ENCODE peak calls at places on chromosomes 13 and 19, in seven cellular contexts. One of them, this sample, is unnamed.

GRCh38 chr19:30635026-30635985 is 263.1 kb downstream of the ZNF536 start:
- DNase-seq in HepG2: no peak
- DNase-seq in K562: no peak
- DNase-seq in upper lobe of left lung: no peak
- DNase-seq in SK-N-SH: no peak
- DNase-seq in stomach: no peak
- DNase-seq in sigmoid colon: no peak
- DNase-seq in this sample: no peak

GRCh38 chr19:36113895-36114762 is 546 bp downstream of the POLR2I start:
- DNase-seq in HepG2: no peak
- DNase-seq in K562: peak
- DNase-seq in upper lobe of left lung: peak
- DNase-seq in SK-N-SH: peak
- DNase-seq in stomach: peak
- DNase-seq in sigmoid colon: no peak
- DNase-seq in this sample: peak

GRCh38 chr13:82571653-82572052 is 1310.6 kb downstream of the SLITRK1 start:
- DNase-seq in HepG2: no peak
- DNase-seq in K562: no peak
- DNase-seq in upper lobe of left lung: no peak
- DNase-seq in SK-N-SH: no peak
- DNase-seq in stomach: no peak
- DNase-seq in sigmoid colon: no peak
- DNase-seq in this sample: no peak

GRCh38 chr13:75583101-75583500 is 33.5 kb downstream of the UCHL3 start:
- DNase-seq in HepG2: no peak
- DNase-seq in K562: no peak
- DNase-seq in upper lobe of left lung: no peak
- DNase-seq in SK-N-SH: no peak
- DNase-seq in stomach: no peak
- DNase-seq in sigmoid colon: no peak
- DNase-seq in this sample: no peak

GRCh38 chr19:39679056-39679790 is 23.5 kb downstream of the LGALS16 start:
- DNase-seq in HepG2: no peak
- DNase-seq in K562: no peak
- DNase-seq in upper lobe of left lung: no peak
- DNase-seq in SK-N-SH: no peak
- DNase-seq in stomach: no peak
- DNase-seq in sigmoid colon: no peak
- DNase-seq in this sample: no peak

GRCh38 chr13:111242585-111242984 is 77.9 kb upstream of the TEX29 start:
- DNase-seq in HepG2: no peak
- DNase-seq in K562: no peak
- DNase-seq in upper lobe of left lung: no peak
- DNase-seq in SK-N-SH: no peak
- DNase-seq in stomach: no peak
- DNase-seq in sigmoid colon: no peak
- DNase-seq in this sample: no peak

GRCh38 chr19:41745761-41746160 is 9.6 kb upstream of the CEACAM6 start:
- DNase-seq in HepG2: no peak
- DNase-seq in K562: no peak
- DNase-seq in upper lobe of left lung: no peak
- DNase-seq in SK-N-SH: no peak
- DNase-seq in stomach: no peak
- DNase-seq in sigmoid colon: no peak
- DNase-seq in this sample: no peak

GRCh38 chr19:39425744-39426143 is 10.0 kb downstream of the RPS16 start:
- DNase-seq in HepG2: no peak
- DNase-seq in K562: no peak
- DNase-seq in upper lobe of left lung: no peak
- DNase-seq in SK-N-SH: no peak
- DNase-seq in stomach: no peak
- DNase-seq in sigmoid colon: no peak
- DNase-seq in this sample: no peak

GRCh38 chr19:13794388-13794751 is 873 bp upstream of the ZSWIM4 start:
- DNase-seq in HepG2: no peak
- DNase-seq in K562: no peak
- DNase-seq in upper lobe of left lung: peak
- DNase-seq in SK-N-SH: no peak
- DNase-seq in stomach: peak
- DNase-seq in sigmoid colon: peak
- DNase-seq in this sample: peak

GRCh38 chr19:11658954-11659353 is 61.7 kb downstream of the ZNF627 start:
- DNase-seq in HepG2: no peak
- DNase-seq in K562: no peak
- DNase-seq in upper lobe of left lung: no peak
- DNase-seq in SK-N-SH: no peak
- DNase-seq in stomach: no peak
- DNase-seq in sigmoid colon: no peak
- DNase-seq in this sample: peak

GRCh38 chr19:13411899-13412298 is 94.4 kb downstream of the CACNA1A start:
- DNase-seq in HepG2: no peak
- DNase-seq in K562: no peak
- DNase-seq in upper lobe of left lung: no peak
- DNase-seq in SK-N-SH: no peak
- DNase-seq in stomach: no peak
- DNase-seq in sigmoid colon: no peak
- DNase-seq in this sample: no peak

GRCh38 chr13:27921421-27921960 is 1.7 kb downstream of the PDX1 start:
- DNase-seq in HepG2: no peak
- DNase-seq in K562: no peak
- DNase-seq in upper lobe of left lung: no peak
- DNase-seq in SK-N-SH: peak
- DNase-seq in stomach: no peak
- DNase-seq in sigmoid colon: no peak
- DNase-seq in this sample: no peak

GRCh38 chr13:102089177-102089576 is 312.7 kb downstream of the FGF14 start:
- DNase-seq in HepG2: no peak
- DNase-seq in K562: no peak
- DNase-seq in upper lobe of left lung: no peak
- DNase-seq in SK-N-SH: no peak
- DNase-seq in stomach: no peak
- DNase-seq in sigmoid colon: no peak
- DNase-seq in this sample: no peak

GRCh38 chr13:47420012-47420411 is 523.2 kb upstream of the HTR2A start:
- DNase-seq in HepG2: no peak
- DNase-seq in K562: no peak
- DNase-seq in upper lobe of left lung: no peak
- DNase-seq in SK-N-SH: no peak
- DNase-seq in stomach: no peak
- DNase-seq in sigmoid colon: no peak
- DNase-seq in this sample: no peak

DNA sequence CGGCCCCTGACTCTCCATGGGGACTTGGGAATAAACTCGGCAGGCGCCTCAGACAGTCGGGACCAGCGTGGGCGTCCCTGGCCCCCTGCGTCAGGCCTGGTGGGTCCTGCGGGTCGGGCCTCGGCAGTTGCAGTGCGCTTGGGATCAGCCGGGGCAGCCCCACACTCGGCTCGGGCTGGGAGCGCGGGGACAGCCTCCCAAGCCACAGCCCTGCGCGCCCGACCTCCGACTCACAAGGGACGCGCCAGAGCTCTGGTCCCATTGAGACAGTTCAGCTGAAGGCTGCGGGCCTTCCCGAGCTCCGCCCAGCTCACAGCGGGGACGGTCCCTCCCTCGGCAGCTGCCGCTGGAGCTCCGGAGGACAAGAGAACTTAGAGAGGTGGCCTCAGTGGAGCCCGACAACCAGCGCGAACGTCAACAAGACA is 45.7 kb upstream of the ZNF730 start:
- DNase-seq in HepG2: no peak
- DNase-seq in K562: no peak
- DNase-seq in upper lobe of left lung: peak
- DNase-seq in SK-N-SH: peak
- DNase-seq in stomach: no peak
- DNase-seq in sigmoid colon: peak
- DNase-seq in this sample: no peak
- TF ChIP-seq POLR2AphosphoS5 in HepG2: no peak
- TF ChIP-seq POLR2AphosphoS5 in K562: no peak
- TF ChIP-seq POLR2AphosphoS5 in upper lobe of left lung: no peak
- TF ChIP-seq POLR2AphosphoS5 in SK-N-SH: no peak
- TF ChIP-seq POLR2AphosphoS5 in stomach: no peak
- TF ChIP-seq POLR2AphosphoS5 in sigmoid colon: no peak
- TF ChIP-seq POLR2AphosphoS5 in this sample: no peak

GRCh38 chr19:4123615-4124568 is at the start of gene MAP2K2:
- DNase-seq in HepG2: peak
- DNase-seq in K562: peak
- DNase-seq in upper lobe of left lung: peak
- DNase-seq in SK-N-SH: peak
- DNase-seq in stomach: peak
- DNase-seq in sigmoid colon: peak
- DNase-seq in this sample: peak
- TF ChIP-seq EP300 in HepG2: no peak
- TF ChIP-seq EP300 in K562: no peak
- TF ChIP-seq EP300 in upper lobe of left lung: no peak
- TF ChIP-seq EP300 in SK-N-SH: no peak
- TF ChIP-seq EP300 in stomach: no peak
- TF ChIP-seq EP300 in sigmoid colon: no peak
- TF ChIP-seq EP300 in this sample: no peak

GRCh38 chr13:51208707-51209106 is 13.5 kb upstream of the FAM124A start:
- DNase-seq in HepG2: no peak
- DNase-seq in K562: no peak
- DNase-seq in upper lobe of left lung: no peak
- DNase-seq in SK-N-SH: no peak
- DNase-seq in stomach: no peak
- DNase-seq in sigmoid colon: no peak
- DNase-seq in this sample: no peak
- TF ChIP-seq POLR2AphosphoS5 in HepG2: no peak
- TF ChIP-seq POLR2AphosphoS5 in K562: no peak
- TF ChIP-seq POLR2AphosphoS5 in upper lobe of left lung: no peak
- TF ChIP-seq POLR2AphosphoS5 in SK-N-SH: no peak
- TF ChIP-seq POLR2AphosphoS5 in stomach: no peak
- TF ChIP-seq POLR2AphosphoS5 in sigmoid colon: no peak
- TF ChIP-seq POLR2AphosphoS5 in this sample: no peak

GRCh38 chr19:1205114-1206062 is at the start of gene STK11:
- DNase-seq in HepG2: peak
- DNase-seq in K562: peak
- DNase-seq in upper lobe of left lung: peak
- DNase-seq in SK-N-SH: peak
- DNase-seq in stomach: peak
- DNase-seq in sigmoid colon: peak
- DNase-seq in this sample: peak
- TF ChIP-seq EP300 in HepG2: no peak
- TF ChIP-seq EP300 in K562: no peak
- TF ChIP-seq EP300 in upper lobe of left lung: no peak
- TF ChIP-seq EP300 in SK-N-SH: no peak
- TF ChIP-seq EP300 in stomach: no peak
- TF ChIP-seq EP300 in sigmoid colon: no peak
- TF ChIP-seq EP300 in this sample: no peak

DNA sequence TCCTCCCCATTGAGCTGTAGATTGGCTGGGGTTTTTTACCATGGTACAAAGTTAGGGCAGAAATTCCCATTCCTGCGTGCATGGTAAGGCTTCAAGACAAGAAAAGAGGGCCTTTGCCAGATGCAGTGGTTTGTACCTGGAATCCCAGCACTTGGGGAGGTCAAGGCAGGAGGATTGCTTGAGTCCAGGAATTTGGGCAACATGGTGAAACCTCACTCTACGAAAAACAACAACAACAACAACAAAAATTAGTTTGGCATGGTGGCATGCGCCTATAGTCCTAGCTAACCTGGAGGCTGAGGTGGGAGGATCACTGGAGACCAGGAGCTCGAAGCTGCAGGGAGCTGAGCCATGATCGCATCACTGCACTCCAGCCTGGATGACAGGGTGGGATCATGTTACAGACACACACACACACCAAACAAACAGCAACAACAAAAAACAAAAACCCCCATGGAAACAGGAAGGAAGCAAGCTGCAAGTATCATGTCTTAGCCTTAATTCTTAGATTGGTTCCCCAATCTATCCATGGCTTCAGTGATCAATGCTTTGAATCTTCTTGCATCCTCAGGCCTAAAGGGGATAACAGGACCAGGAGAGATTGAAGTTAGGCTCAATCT is 5.5 kb upstream of the WTIP start:
- DNase-seq in HepG2: no peak
- DNase-seq in K562: no peak
- DNase-seq in upper lobe of left lung: no peak
- DNase-seq in SK-N-SH: no peak
- DNase-seq in stomach: no peak
- DNase-seq in sigmoid colon: no peak
- DNase-seq in this sample: no peak
- TF ChIP-seq POLR2AphosphoS5 in HepG2: no peak
- TF ChIP-seq POLR2AphosphoS5 in K562: no peak
- TF ChIP-seq POLR2AphosphoS5 in upper lobe of left lung: no peak
- TF ChIP-seq POLR2AphosphoS5 in SK-N-SH: no peak
- TF ChIP-seq POLR2AphosphoS5 in stomach: no peak
- TF ChIP-seq POLR2AphosphoS5 in sigmoid colon: no peak
- TF ChIP-seq POLR2AphosphoS5 in this sample: no peak

DNA sequence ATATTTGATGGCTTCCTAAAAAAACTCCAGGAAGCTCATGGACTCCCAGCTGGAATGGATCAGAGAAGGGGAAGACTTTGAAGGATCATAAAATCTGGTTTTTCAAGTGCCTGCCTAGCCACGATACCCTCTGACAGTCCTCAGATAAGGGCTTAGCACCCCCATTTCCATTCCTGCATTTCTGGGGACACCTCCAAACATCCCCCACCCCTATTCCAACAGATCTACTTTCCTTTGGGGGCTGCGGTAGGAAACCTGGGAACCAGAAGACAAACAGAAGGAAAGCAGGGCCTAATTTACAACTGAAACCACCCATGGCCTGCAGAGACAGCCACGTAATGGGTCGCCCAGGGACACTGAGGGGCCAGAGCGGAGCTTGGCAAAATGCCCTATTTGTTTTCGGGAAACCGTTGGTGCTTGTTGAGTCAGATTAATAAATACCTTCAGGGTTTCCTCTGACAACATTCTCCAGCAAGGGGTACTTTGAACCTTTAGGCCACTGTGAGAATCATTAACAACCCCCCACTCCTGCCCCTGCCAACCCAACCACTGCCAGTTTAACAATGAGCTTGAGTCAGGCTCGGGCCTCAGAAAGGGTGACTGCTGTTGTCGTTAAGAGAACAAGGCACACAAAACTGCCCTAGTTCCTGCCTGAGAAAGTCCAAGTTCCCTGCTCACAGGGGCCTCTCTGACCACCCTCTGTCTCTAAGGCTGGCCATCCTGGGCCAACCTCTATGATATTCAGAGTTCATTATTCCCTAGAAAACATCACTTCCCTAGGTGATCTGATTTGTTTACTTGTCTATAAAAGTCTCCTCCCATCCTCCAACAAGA is 23.5 kb downstream of the RHPN2 start:
- DNase-seq in HepG2: peak
- DNase-seq in K562: no peak
- DNase-seq in upper lobe of left lung: no peak
- DNase-seq in SK-N-SH: no peak
- DNase-seq in stomach: peak
- DNase-seq in sigmoid colon: no peak
- DNase-seq in this sample: peak
- TF ChIP-seq EP300 in HepG2: peak
- TF ChIP-seq EP300 in K562: no peak
- TF ChIP-seq EP300 in upper lobe of left lung: no peak
- TF ChIP-seq EP300 in SK-N-SH: no peak
- TF ChIP-seq EP300 in stomach: no peak
- TF ChIP-seq EP300 in sigmoid colon: no peak
- TF ChIP-seq EP300 in this sample: peak